ENCODE peak calls at places on chromosomes 2 and 18, in seven cellular contexts. One of them, this sample, is unnamed.

GRCh38 chr18:45127395-45127794 is 446.7 kb downstream of the SETBP1 start:
- DNase-seq in OCI-LY7: no peak
- DNase-seq in GM23338: no peak
- DNase-seq in MM.1S: no peak
- DNase-seq in PC-3: no peak
- DNase-seq in HCT116: no peak
- DNase-seq in GM23248: peak
- DNase-seq in this sample: no peak

GRCh38 chr2:120576509-120577474 is 158.9 kb upstream of the GLI2 start:
- DNase-seq in GM23248: peak
- DNase-seq in MM.1S: no peak
- DNase-seq in OCI-LY7: no peak
- DNase-seq in PC-3: peak
- DNase-seq in HCT116: no peak
- DNase-seq in GM23338: peak
- DNase-seq in this sample: no peak

GRCh38 chr2:45860136-45861106 is 208.9 kb downstream of the PRKCE start:
- DNase-seq in GM23338: peak
- DNase-seq in OCI-LY7: no peak
- DNase-seq in MM.1S: no peak
- DNase-seq in GM23248: peak
- DNase-seq in PC-3: no peak
- DNase-seq in HCT116: no peak
- DNase-seq in this sample: peak

GRCh38 chr2:219627105-219628100 is at the start of gene SLC4A3:
- DNase-seq in MM.1S: peak
- DNase-seq in OCI-LY7: no peak
- DNase-seq in HCT116: no peak
- DNase-seq in GM23338: peak
- DNase-seq in GM23248: peak
- DNase-seq in PC-3: peak
- DNase-seq in this sample: peak

GRCh38 chr18:48819276-48819675 is 131.5 kb downstream of the SMAD7 start:
- DNase-seq in GM23248: no peak
- DNase-seq in HCT116: no peak
- DNase-seq in OCI-LY7: no peak
- DNase-seq in PC-3: no peak
- DNase-seq in MM.1S: no peak
- DNase-seq in GM23338: no peak
- DNase-seq in this sample: no peak

GRCh38 chr2:126644630-126645191 is 11.2 kb upstream of the GYPC start:
- DNase-seq in GM23248: no peak
- DNase-seq in GM23338: no peak
- DNase-seq in HCT116: no peak
- DNase-seq in MM.1S: no peak
- DNase-seq in OCI-LY7: peak
- DNase-seq in PC-3: no peak
- DNase-seq in this sample: no peak

GRCh38 chr2:204454672-204455380 is 90.4 kb upstream of the PARD3B start:
- DNase-seq in GM23338: no peak
- DNase-seq in GM23248: no peak
- DNase-seq in OCI-LY7: no peak
- DNase-seq in HCT116: no peak
- DNase-seq in PC-3: no peak
- DNase-seq in MM.1S: no peak
- DNase-seq in this sample: no peak

GRCh38 chr2:32262105-32262504 is 2.6 kb downstream of the NLRC4 start:
- DNase-seq in GM23338: no peak
- DNase-seq in GM23248: no peak
- DNase-seq in HCT116: no peak
- DNase-seq in MM.1S: no peak
- DNase-seq in PC-3: no peak
- DNase-seq in OCI-LY7: no peak
- DNase-seq in this sample: no peak

GRCh38 chr2:203572316-203572715 is 37.2 kb upstream of the RAPH1 start:
- DNase-seq in PC-3: no peak
- DNase-seq in GM23248: no peak
- DNase-seq in GM23338: no peak
- DNase-seq in MM.1S: no peak
- DNase-seq in OCI-LY7: no peak
- DNase-seq in HCT116: no peak
- DNase-seq in this sample: no peak

GRCh38 chr2:16218651-16219050 is 278.3 kb downstream of the MYCN start:
- DNase-seq in GM23248: no peak
- DNase-seq in HCT116: peak
- DNase-seq in MM.1S: no peak
- DNase-seq in GM23338: peak
- DNase-seq in PC-3: no peak
- DNase-seq in OCI-LY7: peak
- DNase-seq in this sample: peak

GRCh38 chr2:46873632-46874068 is 42.0 kb downstream of the MCFD2 start:
- DNase-seq in GM23248: peak
- DNase-seq in MM.1S: no peak
- DNase-seq in HCT116: peak
- DNase-seq in GM23338: no peak
- DNase-seq in OCI-LY7: no peak
- DNase-seq in PC-3: peak
- DNase-seq in this sample: peak

GRCh38 chr2:70201225-70201768 is 10.5 kb upstream of the C2orf42 start:
- DNase-seq in GM23248: no peak
- DNase-seq in HCT116: no peak
- DNase-seq in GM23338: no peak
- DNase-seq in PC-3: no peak
- DNase-seq in OCI-LY7: no peak
- DNase-seq in MM.1S: no peak
- DNase-seq in this sample: no peak

GRCh38 chr18:75482880-75483279 is 55.4 kb upstream of the SMIM21 start:
- DNase-seq in MM.1S: no peak
- DNase-seq in GM23248: no peak
- DNase-seq in GM23338: no peak
- DNase-seq in OCI-LY7: no peak
- DNase-seq in PC-3: no peak
- DNase-seq in HCT116: no peak
- DNase-seq in this sample: no peak

GRCh38 chr2:10982931-10983701 is 71.4 kb downstream of the KCNF1 start:
- DNase-seq in MM.1S: no peak
- DNase-seq in PC-3: no peak
- DNase-seq in HCT116: no peak
- DNase-seq in OCI-LY7: no peak
- DNase-seq in GM23248: peak
- DNase-seq in GM23338: no peak
- DNase-seq in this sample: peak

GRCh38 chr18:75836516-75836915 is 409.0 kb upstream of the SMIM21 start:
- DNase-seq in GM23248: no peak
- DNase-seq in OCI-LY7: no peak
- DNase-seq in PC-3: no peak
- DNase-seq in MM.1S: no peak
- DNase-seq in GM23338: no peak
- DNase-seq in HCT116: no peak
- DNase-seq in this sample: no peak

GRCh38 chr2:169647496-169647895 is 46.7 kb downstream of the CFAP210 start:
- DNase-seq in GM23248: no peak
- DNase-seq in HCT116: no peak
- DNase-seq in OCI-LY7: no peak
- DNase-seq in GM23338: no peak
- DNase-seq in PC-3: no peak
- DNase-seq in MM.1S: no peak
- DNase-seq in this sample: no peak

GRCh38 chr2:237438082-237438925 is 24.3 kb upstream of the COL6A3 start:
- DNase-seq in OCI-LY7: no peak
- DNase-seq in MM.1S: no peak
- DNase-seq in PC-3: peak
- DNase-seq in HCT116: no peak
- DNase-seq in GM23338: peak
- DNase-seq in GM23248: peak
- DNase-seq in this sample: peak
- TF ChIP-seq EZH2phosphoT487 in OCI-LY7: no peak
- TF ChIP-seq EZH2phosphoT487 in MM.1S: no peak
- TF ChIP-seq EZH2phosphoT487 in PC-3: no peak
- TF ChIP-seq EZH2phosphoT487 in HCT116: no peak
- TF ChIP-seq EZH2phosphoT487 in GM23338: no peak
- TF ChIP-seq EZH2phosphoT487 in GM23248: no peak
- TF ChIP-seq EZH2phosphoT487 in this sample: no peak

DNA sequence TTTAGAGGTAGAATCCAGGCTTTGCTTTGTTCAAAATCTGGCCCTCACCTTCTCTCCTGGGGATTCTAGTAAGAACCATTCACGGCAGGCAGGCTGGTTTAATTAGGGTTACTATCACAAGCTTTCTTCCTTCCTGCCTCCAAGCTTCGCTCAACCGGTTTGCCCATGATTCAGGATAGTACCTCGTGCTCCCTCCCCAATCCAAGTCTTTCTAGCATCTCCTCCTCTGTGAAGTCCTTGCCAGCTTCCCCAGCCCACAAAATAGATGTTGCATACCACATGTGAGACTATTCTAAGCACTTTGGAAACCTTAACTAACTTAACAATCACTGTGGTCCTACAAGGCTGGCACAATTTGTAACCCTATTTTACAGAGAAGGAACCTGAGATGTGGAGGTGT is 135.1 kb downstream of the SOCS6 start:
- DNase-seq in GM23338: no peak
- DNase-seq in MM.1S: no peak
- DNase-seq in HCT116: peak
- DNase-seq in GM23248: peak
- DNase-seq in OCI-LY7: no peak
- DNase-seq in PC-3: peak
- DNase-seq in this sample: no peak
- TF ChIP-seq EZH2phosphoT487 in GM23338: no peak
- TF ChIP-seq EZH2phosphoT487 in MM.1S: no peak
- TF ChIP-seq EZH2phosphoT487 in HCT116: no peak
- TF ChIP-seq EZH2phosphoT487 in GM23248: no peak
- TF ChIP-seq EZH2phosphoT487 in OCI-LY7: no peak
- TF ChIP-seq EZH2phosphoT487 in PC-3: no peak
- TF ChIP-seq EZH2phosphoT487 in this sample: no peak

GRCh38 chr2:168490916-168491605 is 35.0 kb downstream of the CERS6 start:
- DNase-seq in HCT116: no peak
- DNase-seq in OCI-LY7: no peak
- DNase-seq in GM23338: no peak
- DNase-seq in PC-3: no peak
- DNase-seq in MM.1S: peak
- DNase-seq in GM23248: peak
- DNase-seq in this sample: no peak
- TF ChIP-seq EZH2phosphoT487 in HCT116: no peak
- TF ChIP-seq EZH2phosphoT487 in OCI-LY7: no peak
- TF ChIP-seq EZH2phosphoT487 in GM23338: no peak
- TF ChIP-seq EZH2phosphoT487 in PC-3: no peak
- TF ChIP-seq EZH2phosphoT487 in MM.1S: no peak
- TF ChIP-seq EZH2phosphoT487 in GM23248: no peak
- TF ChIP-seq EZH2phosphoT487 in this sample: no peak

DNA sequence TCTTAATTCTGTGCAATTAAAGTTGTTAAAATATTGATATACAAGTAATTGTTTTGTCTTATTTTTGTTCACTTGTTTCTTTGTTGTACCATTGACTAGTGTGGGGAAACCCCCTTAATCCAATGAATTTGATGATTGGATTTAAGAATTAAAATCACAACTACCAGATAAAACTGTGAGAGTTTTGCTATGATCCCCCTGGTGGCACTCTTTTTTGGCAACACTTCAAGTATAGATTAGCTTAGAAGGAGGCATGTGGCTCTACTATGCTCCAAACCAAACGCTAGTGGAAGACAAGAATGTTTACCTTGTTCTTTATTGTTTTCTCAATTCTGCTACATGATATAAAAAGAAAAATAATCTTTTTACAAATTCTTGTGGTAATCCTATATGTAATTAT is 477.8 kb upstream of the ETAA1 start:
- DNase-seq in GM23338: peak
- DNase-seq in PC-3: no peak
- DNase-seq in HCT116: no peak
- DNase-seq in MM.1S: no peak
- DNase-seq in OCI-LY7: no peak
- DNase-seq in GM23248: no peak
- DNase-seq in this sample: no peak
- TF ChIP-seq EZH2phosphoT487 in GM23338: no peak
- TF ChIP-seq EZH2phosphoT487 in PC-3: no peak
- TF ChIP-seq EZH2phosphoT487 in HCT116: no peak
- TF ChIP-seq EZH2phosphoT487 in MM.1S: no peak
- TF ChIP-seq EZH2phosphoT487 in OCI-LY7: no peak
- TF ChIP-seq EZH2phosphoT487 in GM23248: no peak
- TF ChIP-seq EZH2phosphoT487 in this sample: no peak

DNA sequence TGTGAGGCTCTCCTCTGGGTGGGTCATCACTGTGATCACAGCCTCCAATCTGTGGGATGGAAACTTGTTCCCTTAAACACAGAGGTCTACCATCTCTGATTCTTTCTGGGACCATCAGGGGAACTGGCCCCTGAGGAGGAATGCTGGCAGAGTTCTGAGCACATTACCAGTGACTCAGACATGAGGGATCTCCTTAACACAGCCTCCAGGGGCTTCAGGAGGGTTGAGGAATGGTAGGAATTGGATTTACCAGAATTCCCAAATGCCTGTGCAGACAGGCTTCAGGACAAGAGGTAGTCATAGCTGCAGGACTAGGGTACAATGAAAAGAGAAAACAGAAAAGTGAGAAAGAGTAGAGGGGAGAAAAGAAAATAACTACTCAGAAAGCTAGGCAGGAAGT is 524.6 kb downstream of the BCL11A start:
- DNase-seq in PC-3: no peak
- DNase-seq in HCT116: no peak
- DNase-seq in MM.1S: no peak
- DNase-seq in OCI-LY7: no peak
- DNase-seq in GM23338: no peak
- DNase-seq in GM23248: no peak
- DNase-seq in this sample: no peak
- TF ChIP-seq EZH2phosphoT487 in PC-3: no peak
- TF ChIP-seq EZH2phosphoT487 in HCT116: no peak
- TF ChIP-seq EZH2phosphoT487 in MM.1S: no peak
- TF ChIP-seq EZH2phosphoT487 in OCI-LY7: no peak
- TF ChIP-seq EZH2phosphoT487 in GM23338: no peak
- TF ChIP-seq EZH2phosphoT487 in GM23248: no peak
- TF ChIP-seq EZH2phosphoT487 in this sample: no peak

GRCh38 chr2:23208339-23208738 is 176.6 kb upstream of the KLHL29 start:
- DNase-seq in PC-3: no peak
- DNase-seq in HCT116: no peak
- DNase-seq in MM.1S: no peak
- DNase-seq in GM23338: no peak
- DNase-seq in OCI-LY7: no peak
- DNase-seq in GM23248: no peak
- DNase-seq in this sample: peak
- TF ChIP-seq EZH2phosphoT487 in PC-3: no peak
- TF ChIP-seq EZH2phosphoT487 in HCT116: no peak
- TF ChIP-seq EZH2phosphoT487 in MM.1S: no peak
- TF ChIP-seq EZH2phosphoT487 in GM23338: no peak
- TF ChIP-seq EZH2phosphoT487 in OCI-LY7: no peak
- TF ChIP-seq EZH2phosphoT487 in GM23248: no peak
- TF ChIP-seq EZH2phosphoT487 in this sample: no peak

This sample was measured in hepatocyte.